ENCODE peak calls at places on chromosomes 5 and 9, in ten cellular contexts. One of them, this sample, is unnamed.

GRCh38 chr5:102759289-102759688 is 4.2 kb downstream of the PAM start:
- DNase-seq in adipocyte: no peak
- DNase-seq in psoas muscle: no peak
- DNase-seq in Peyer's patch: no peak
- DNase-seq in GM12878: no peak
- DNase-seq in esophagus muscularis mucosa: no peak
- DNase-seq in cardiac muscle cell: no peak
- DNase-seq in CD4-positive, CD25-positive, alpha-beta regulatory T cell: no peak
- DNase-seq in BJ: no peak
- DNase-seq in fibroblast of lung: no peak
- DNase-seq in this sample: no peak

GRCh38 chr9:126722922-126723806 is 81.7 kb upstream of the ZBTB43 start:
- DNase-seq in BJ: no peak
- DNase-seq in adipocyte: peak; percentile 8
- DNase-seq in Peyer's patch: peak; percentile 91
- DNase-seq in fibroblast of lung: no peak
- DNase-seq in CD4-positive, CD25-positive, alpha-beta regulatory T cell: peak; percentile 70
- DNase-seq in psoas muscle: peak; percentile 44
- DNase-seq in esophagus muscularis mucosa: peak; percentile 93
- DNase-seq in cardiac muscle cell: peak; percentile 50
- DNase-seq in GM12878: no peak
- DNase-seq in this sample: no peak

GRCh38 chr5:107502711-107503110 is 168.0 kb downstream of the EFNA5 start:
- DNase-seq in CD4-positive, CD25-positive, alpha-beta regulatory T cell: no peak
- DNase-seq in esophagus muscularis mucosa: no peak
- DNase-seq in GM12878: no peak
- DNase-seq in adipocyte: no peak
- DNase-seq in psoas muscle: no peak
- DNase-seq in cardiac muscle cell: no peak
- DNase-seq in fibroblast of lung: no peak
- DNase-seq in Peyer's patch: no peak
- DNase-seq in BJ: no peak
- DNase-seq in this sample: no peak

GRCh38 chr5:138874241-138874640 is 894 bp downstream of the LRRTM2 start:
- DNase-seq in esophagus muscularis mucosa: no peak
- DNase-seq in BJ: no peak
- DNase-seq in adipocyte: peak; percentile 19
- DNase-seq in GM12878: no peak
- DNase-seq in psoas muscle: no peak
- DNase-seq in Peyer's patch: no peak
- DNase-seq in cardiac muscle cell: no peak
- DNase-seq in fibroblast of lung: peak; percentile 40
- DNase-seq in CD4-positive, CD25-positive, alpha-beta regulatory T cell: no peak
- DNase-seq in this sample: no peak

GRCh38 chr9:97557606-97558095 is 56.2 kb downstream of the TMOD1 start:
- DNase-seq in Peyer's patch: peak; percentile 68
- DNase-seq in BJ: no peak
- DNase-seq in fibroblast of lung: peak; percentile 53
- DNase-seq in GM12878: no peak
- DNase-seq in cardiac muscle cell: peak; percentile 77
- DNase-seq in CD4-positive, CD25-positive, alpha-beta regulatory T cell: no peak
- DNase-seq in psoas muscle: peak; percentile 73
- DNase-seq in adipocyte: no peak
- DNase-seq in esophagus muscularis mucosa: no peak
- DNase-seq in this sample: no peak

GRCh38 chr9:114991861-114992260 is 61.5 kb upstream of the TNFSF8 start:
- DNase-seq in CD4-positive, CD25-positive, alpha-beta regulatory T cell: no peak
- DNase-seq in esophagus muscularis mucosa: peak; percentile 81
- DNase-seq in cardiac muscle cell: no peak
- DNase-seq in GM12878: no peak
- DNase-seq in BJ: no peak
- DNase-seq in Peyer's patch: no peak
- DNase-seq in fibroblast of lung: no peak
- DNase-seq in adipocyte: no peak
- DNase-seq in psoas muscle: no peak
- DNase-seq in this sample: no peak

GRCh38 chr9:115650768-115651167 is 502.8 kb upstream of the PAPPA start:
- DNase-seq in BJ: peak; percentile 93
- DNase-seq in esophagus muscularis mucosa: no peak
- DNase-seq in CD4-positive, CD25-positive, alpha-beta regulatory T cell: no peak
- DNase-seq in psoas muscle: no peak
- DNase-seq in cardiac muscle cell: peak; percentile 72
- DNase-seq in fibroblast of lung: peak; percentile 84
- DNase-seq in GM12878: no peak
- DNase-seq in adipocyte: peak; percentile 72
- DNase-seq in Peyer's patch: no peak
- DNase-seq in this sample: no peak

GRCh38 chr9:7129391-7129790 is 371.6 kb downstream of the KDM4C start:
- DNase-seq in adipocyte: no peak
- DNase-seq in BJ: no peak
- DNase-seq in cardiac muscle cell: no peak
- DNase-seq in psoas muscle: no peak
- DNase-seq in CD4-positive, CD25-positive, alpha-beta regulatory T cell: no peak
- DNase-seq in fibroblast of lung: no peak
- DNase-seq in Peyer's patch: no peak
- DNase-seq in esophagus muscularis mucosa: no peak
- DNase-seq in GM12878: no peak
- DNase-seq in this sample: peak; percentile 25

GRCh38 chr9:76394896-76395244 is 644 bp upstream of the RFK start:
- DNase-seq in adipocyte: no peak
- DNase-seq in BJ: no peak
- DNase-seq in esophagus muscularis mucosa: no peak
- DNase-seq in psoas muscle: peak; percentile 51
- DNase-seq in GM12878: peak; percentile 23
- DNase-seq in cardiac muscle cell: peak; percentile 49
- DNase-seq in fibroblast of lung: no peak
- DNase-seq in CD4-positive, CD25-positive, alpha-beta regulatory T cell: peak; percentile 43
- DNase-seq in Peyer's patch: peak; percentile 81
- DNase-seq in this sample: no peak

GRCh38 chr5:34743878-34744277 is 87.8 kb downstream of the RAI14 start:
- DNase-seq in BJ: peak; percentile 96
- DNase-seq in adipocyte: peak; percentile 81
- DNase-seq in cardiac muscle cell: peak; percentile 82
- DNase-seq in esophagus muscularis mucosa: no peak
- DNase-seq in fibroblast of lung: peak; percentile 79
- DNase-seq in GM12878: no peak
- DNase-seq in Peyer's patch: no peak
- DNase-seq in psoas muscle: no peak
- DNase-seq in CD4-positive, CD25-positive, alpha-beta regulatory T cell: no peak
- DNase-seq in this sample: no peak

GRCh38 chr5:60540855-60541805 is 158.8 kb downstream of the DEPDC1B start:
- DNase-seq in BJ: no peak
- DNase-seq in adipocyte: peak; percentile 71
- DNase-seq in esophagus muscularis mucosa: no peak
- DNase-seq in CD4-positive, CD25-positive, alpha-beta regulatory T cell: no peak
- DNase-seq in Peyer's patch: no peak
- DNase-seq in psoas muscle: no peak
- DNase-seq in fibroblast of lung: peak; percentile 63
- DNase-seq in GM12878: peak; percentile 90
- DNase-seq in cardiac muscle cell: peak; percentile 88
- DNase-seq in this sample: no peak

GRCh38 chr5:139134906-139135305 is 63.3 kb downstream of the SIL1 start:
- DNase-seq in psoas muscle: no peak
- DNase-seq in fibroblast of lung: no peak
- DNase-seq in BJ: no peak
- DNase-seq in Peyer's patch: no peak
- DNase-seq in GM12878: no peak
- DNase-seq in CD4-positive, CD25-positive, alpha-beta regulatory T cell: no peak
- DNase-seq in cardiac muscle cell: no peak
- DNase-seq in adipocyte: no peak
- DNase-seq in esophagus muscularis mucosa: no peak
- DNase-seq in this sample: no peak

GRCh38 chr5:158929579-158930233 is 170.0 kb downstream of the EBF1 start:
- DNase-seq in adipocyte: no peak
- DNase-seq in CD4-positive, CD25-positive, alpha-beta regulatory T cell: no peak
- DNase-seq in cardiac muscle cell: no peak
- DNase-seq in Peyer's patch: no peak
- DNase-seq in esophagus muscularis mucosa: no peak
- DNase-seq in GM12878: no peak
- DNase-seq in BJ: no peak
- DNase-seq in fibroblast of lung: no peak
- DNase-seq in psoas muscle: no peak
- DNase-seq in this sample: no peak

GRCh38 chr5:158938181-158938580 is 161.5 kb downstream of the EBF1 start:
- DNase-seq in esophagus muscularis mucosa: no peak
- DNase-seq in adipocyte: no peak
- DNase-seq in cardiac muscle cell: no peak
- DNase-seq in Peyer's patch: no peak
- DNase-seq in fibroblast of lung: no peak
- DNase-seq in GM12878: no peak
- DNase-seq in BJ: no peak
- DNase-seq in psoas muscle: no peak
- DNase-seq in CD4-positive, CD25-positive, alpha-beta regulatory T cell: no peak
- DNase-seq in this sample: no peak

GRCh38 chr5:158940977-158941376 is 158.7 kb downstream of the EBF1 start:
- DNase-seq in cardiac muscle cell: no peak
- DNase-seq in esophagus muscularis mucosa: no peak
- DNase-seq in GM12878: no peak
- DNase-seq in Peyer's patch: no peak
- DNase-seq in adipocyte: no peak
- DNase-seq in BJ: no peak
- DNase-seq in psoas muscle: no peak
- DNase-seq in fibroblast of lung: no peak
- DNase-seq in CD4-positive, CD25-positive, alpha-beta regulatory T cell: no peak
- DNase-seq in this sample: no peak

GRCh38 chr5:158933494-158934318 is 166.0 kb downstream of the EBF1 start:
- DNase-seq in Peyer's patch: no peak
- DNase-seq in GM12878: no peak
- DNase-seq in cardiac muscle cell: no peak
- DNase-seq in BJ: no peak
- DNase-seq in adipocyte: no peak
- DNase-seq in CD4-positive, CD25-positive, alpha-beta regulatory T cell: no peak
- DNase-seq in esophagus muscularis mucosa: no peak
- DNase-seq in psoas muscle: no peak
- DNase-seq in fibroblast of lung: no peak
- DNase-seq in this sample: no peak

GRCh38 chr5:158935215-158935614 is 164.5 kb downstream of the EBF1 start:
- DNase-seq in psoas muscle: no peak
- DNase-seq in Peyer's patch: no peak
- DNase-seq in BJ: no peak
- DNase-seq in fibroblast of lung: no peak
- DNase-seq in cardiac muscle cell: no peak
- DNase-seq in CD4-positive, CD25-positive, alpha-beta regulatory T cell: no peak
- DNase-seq in esophagus muscularis mucosa: no peak
- DNase-seq in GM12878: no peak
- DNase-seq in adipocyte: no peak
- DNase-seq in this sample: no peak
- H3K27me3 ChIP-seq in psoas muscle: peaks cover 3% of the 10 kb centered on the region
- H3K27me3 ChIP-seq in Peyer's patch: no peaks in the 10 kb centered on the region
- H3K27me3 ChIP-seq in BJ: no peaks in the 10 kb centered on the region
- H3K27me3 ChIP-seq in fibroblast of lung: no peaks in the 10 kb centered on the region
- H3K27me3 ChIP-seq in cardiac muscle cell: peaks cover 19% of the 10 kb centered on the region
- H3K27me3 ChIP-seq in CD4-positive, CD25-positive, alpha-beta regulatory T cell: no peaks in the 10 kb centered on the region
- H3K27me3 ChIP-seq in esophagus muscularis mucosa: peaks cover 3% of the 10 kb centered on the region
- H3K27me3 ChIP-seq in GM12878: no peaks in the 10 kb centered on the region
- H3K27me3 ChIP-seq in adipocyte: no peaks in the 10 kb centered on the region
- H3K27me3 ChIP-seq in this sample: no peaks in the 10 kb centered on the region

DNA sequence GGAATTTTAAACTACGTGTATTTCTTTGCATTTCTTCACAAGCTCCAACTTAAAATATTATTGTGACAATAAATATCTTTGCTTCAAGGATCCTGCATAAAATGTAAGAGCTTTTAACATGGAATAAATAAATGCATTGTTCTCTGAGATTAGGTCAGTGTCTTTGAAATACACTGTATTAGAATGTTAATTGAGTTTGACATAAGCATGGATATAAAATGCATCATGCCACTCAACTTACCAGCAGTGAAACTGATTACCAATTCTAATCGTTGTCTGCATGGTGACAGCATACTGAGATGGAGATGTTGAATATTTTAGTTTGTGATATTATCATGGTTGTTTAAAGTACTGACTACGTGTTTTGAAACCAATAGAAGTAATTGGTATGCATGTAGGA is 555.3 kb upstream of the ZNF608 start:
- DNase-seq in fibroblast of lung: no peak
- DNase-seq in cardiac muscle cell: no peak
- DNase-seq in BJ: no peak
- DNase-seq in Peyer's patch: no peak
- DNase-seq in GM12878: no peak
- DNase-seq in esophagus muscularis mucosa: no peak
- DNase-seq in psoas muscle: no peak
- DNase-seq in CD4-positive, CD25-positive, alpha-beta regulatory T cell: no peak
- DNase-seq in adipocyte: no peak
- DNase-seq in this sample: no peak
- H3K36me3 ChIP-seq in fibroblast of lung: no peaks in the 10 kb centered on the region
- H3K36me3 ChIP-seq in cardiac muscle cell: no peaks in the 10 kb centered on the region
- H3K36me3 ChIP-seq in BJ: no peaks in the 10 kb centered on the region
- H3K36me3 ChIP-seq in Peyer's patch: no peaks in the 10 kb centered on the region
- H3K36me3 ChIP-seq in GM12878: no peaks in the 10 kb centered on the region
- H3K36me3 ChIP-seq in esophagus muscularis mucosa: no peaks in the 10 kb centered on the region
- H3K36me3 ChIP-seq in psoas muscle: no peaks in the 10 kb centered on the region
- H3K36me3 ChIP-seq in CD4-positive, CD25-positive, alpha-beta regulatory T cell: no peaks in the 10 kb centered on the region
- H3K36me3 ChIP-seq in adipocyte: no peaks in the 10 kb centered on the region
- H3K36me3 ChIP-seq in this sample: no peaks in the 10 kb centered on the region

DNA sequence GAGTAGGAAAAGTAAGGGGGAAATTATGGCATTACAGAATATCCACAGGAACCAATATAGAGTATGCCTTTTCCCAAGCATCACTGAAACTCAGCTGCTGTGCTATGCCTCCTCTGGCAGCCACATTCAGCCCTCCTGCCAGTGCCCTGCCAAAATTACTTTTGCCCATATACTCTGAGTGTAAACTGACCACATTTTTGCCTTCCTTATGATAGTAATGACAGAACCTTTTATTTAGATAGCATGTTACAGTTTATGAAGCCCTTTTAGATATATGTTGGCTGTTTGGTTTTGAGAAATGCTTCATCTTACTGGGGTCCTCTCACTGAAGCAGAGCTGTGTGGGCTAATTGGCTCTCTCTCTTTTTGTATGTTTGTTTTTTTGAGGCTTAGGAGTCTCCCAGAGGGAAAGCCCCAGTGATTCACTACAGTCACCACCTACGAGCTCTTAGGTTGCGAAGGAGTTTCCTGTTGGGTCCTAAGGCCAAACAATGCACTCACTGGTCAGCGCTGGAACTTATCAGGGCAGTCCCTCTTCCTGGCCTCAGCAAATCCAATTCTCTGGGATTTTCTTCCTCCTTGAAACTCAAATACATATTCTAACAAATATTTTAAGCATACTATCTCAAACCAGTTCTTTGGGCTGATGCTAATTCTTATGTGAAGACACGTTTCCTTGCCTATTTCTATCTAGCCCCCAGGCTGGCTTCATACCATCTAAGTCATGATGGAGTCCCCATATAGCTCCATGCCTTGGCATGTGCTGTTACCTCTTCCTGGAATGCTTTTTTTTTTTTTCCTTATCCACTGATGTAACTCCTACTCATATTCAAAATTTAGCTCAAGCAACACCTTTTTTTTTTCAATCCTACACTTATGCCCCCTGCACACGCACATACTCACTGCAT is 3.7 kb downstream of the PHF24 start:
- DNase-seq in fibroblast of lung: peak; percentile 16
- DNase-seq in BJ: no peak
- DNase-seq in GM12878: no peak
- DNase-seq in adipocyte: peak; percentile 59
- DNase-seq in cardiac muscle cell: peak; percentile 84
- DNase-seq in esophagus muscularis mucosa: no peak
- DNase-seq in CD4-positive, CD25-positive, alpha-beta regulatory T cell: no peak
- DNase-seq in psoas muscle: no peak
- DNase-seq in Peyer's patch: no peak
- DNase-seq in this sample: no peak
- H3K27me3 ChIP-seq in fibroblast of lung: peaks cover 57% of the 10 kb centered on the region
- H3K27me3 ChIP-seq in BJ: peaks cover 32% of the 10 kb centered on the region
- H3K27me3 ChIP-seq in GM12878: peaks cover 25% of the 10 kb centered on the region
- H3K27me3 ChIP-seq in adipocyte: peaks cover 79% of the 10 kb centered on the region
- H3K27me3 ChIP-seq in cardiac muscle cell: peaks cover 36% of the 10 kb centered on the region
- H3K27me3 ChIP-seq in esophagus muscularis mucosa: peaks cover 65% of the 10 kb centered on the region
- H3K27me3 ChIP-seq in CD4-positive, CD25-positive, alpha-beta regulatory T cell: peaks cover 54% of the 10 kb centered on the region
- H3K27me3 ChIP-seq in psoas muscle: peaks cover 58% of the 10 kb centered on the region
- H3K27me3 ChIP-seq in Peyer's patch: no peaks in the 10 kb centered on the region
- H3K27me3 ChIP-seq in this sample: peaks cover 8% of the 10 kb centered on the region

GRCh38 chr5:172085738-172086137 is 79.3 kb upstream of the FBXW11 start:
- DNase-seq in esophagus muscularis mucosa: no peak
- DNase-seq in GM12878: no peak
- DNase-seq in fibroblast of lung: no peak
- DNase-seq in BJ: no peak
- DNase-seq in adipocyte: no peak
- DNase-seq in psoas muscle: no peak
- DNase-seq in CD4-positive, CD25-positive, alpha-beta regulatory T cell: no peak
- DNase-seq in Peyer's patch: peak; percentile 37
- DNase-seq in cardiac muscle cell: no peak
- DNase-seq in this sample: no peak
- H3K36me3 ChIP-seq in esophagus muscularis mucosa: peaks cover 37% of the 10 kb centered on the region
- H3K36me3 ChIP-seq in GM12878: no peaks in the 10 kb centered on the region
- H3K36me3 ChIP-seq in fibroblast of lung: peaks cover 2% of the 10 kb centered on the region
- H3K36me3 ChIP-seq in BJ: peaks cover 9% of the 10 kb centered on the region
- H3K36me3 ChIP-seq in adipocyte: peaks cover 33% of the 10 kb centered on the region
- H3K36me3 ChIP-seq in psoas muscle: no peaks in the 10 kb centered on the region
- H3K36me3 ChIP-seq in CD4-positive, CD25-positive, alpha-beta regulatory T cell: peaks cover 63% of the 10 kb centered on the region
- H3K36me3 ChIP-seq in Peyer's patch: no peaks in the 10 kb centered on the region
- H3K36me3 ChIP-seq in cardiac muscle cell: no peaks in the 10 kb centered on the region
- H3K36me3 ChIP-seq in this sample: no peaks in the 10 kb centered on the region